ENCODE peak calls at places on chromosomes 6 and 20, in four cellular contexts. One of them, this sample, is unnamed.

GRCh38 chr6:5468586-5468985 is 207.3 kb downstream of the FARS2 start:
- DNase-seq in heart left ventricle: no peak
- DNase-seq in CD4-positive, alpha-beta memory T cell: no peak
- DNase-seq in hepatocyte: no peak
- DNase-seq in this sample: no peak

GRCh38 chr20:2156224-2156623 is 54.6 kb downstream of the STK35 start:
- DNase-seq in heart left ventricle: no peak
- DNase-seq in CD4-positive, alpha-beta memory T cell: no peak
- DNase-seq in hepatocyte: no peak
- DNase-seq in this sample: no peak

GRCh38 chr20:50085481-50086365 is 27.2 kb downstream of the UBE2V1 start:
- DNase-seq in heart left ventricle: no peak
- DNase-seq in CD4-positive, alpha-beta memory T cell: peak; percentile 39
- DNase-seq in hepatocyte: peak; percentile 81
- DNase-seq in this sample: no peak

GRCh38 chr20:25540273-25540672 is 45.1 kb downstream of the NINL start:
- DNase-seq in heart left ventricle: no peak
- DNase-seq in CD4-positive, alpha-beta memory T cell: no peak
- DNase-seq in hepatocyte: no peak
- DNase-seq in this sample: no peak

GRCh38 chr6:157552956-157553485 is 172.0 kb downstream of the ZDHHC14 start:
- DNase-seq in heart left ventricle: no peak
- DNase-seq in CD4-positive, alpha-beta memory T cell: no peak
- DNase-seq in hepatocyte: no peak
- DNase-seq in this sample: no peak

GRCh38 chr20:59820204-59821041 is 113.0 kb downstream of the SYCP2 start:
- DNase-seq in heart left ventricle: no peak
- DNase-seq in CD4-positive, alpha-beta memory T cell: no peak
- DNase-seq in hepatocyte: no peak
- DNase-seq in this sample: peak; percentile 14

GRCh38 chr20:15447549-15447948 is 1110.1 kb upstream of the FLRT3 start:
- DNase-seq in heart left ventricle: no peak
- DNase-seq in CD4-positive, alpha-beta memory T cell: no peak
- DNase-seq in hepatocyte: no peak
- DNase-seq in this sample: no peak

GRCh38 chr20:33933469-33933909 is 60.2 kb upstream of the RALY start:
- DNase-seq in heart left ventricle: peak; percentile 57
- DNase-seq in CD4-positive, alpha-beta memory T cell: peak; percentile 54
- DNase-seq in hepatocyte: peak; percentile 53
- DNase-seq in this sample: no peak

GRCh38 chr6:41302638-41303037 is 16.2 kb upstream of the TREM1 start:
- DNase-seq in heart left ventricle: no peak
- DNase-seq in CD4-positive, alpha-beta memory T cell: no peak
- DNase-seq in hepatocyte: no peak
- DNase-seq in this sample: no peak

GRCh38 chr6:66126358-66126757 is 419.3 kb upstream of the EYS start:
- DNase-seq in heart left ventricle: no peak
- DNase-seq in CD4-positive, alpha-beta memory T cell: no peak
- DNase-seq in hepatocyte: no peak
- DNase-seq in this sample: no peak

GRCh38 chr20:46994341-46994740 is 99.7 kb downstream of the EYA2 start:
- DNase-seq in heart left ventricle: no peak
- DNase-seq in CD4-positive, alpha-beta memory T cell: peak; percentile 34
- DNase-seq in hepatocyte: no peak
- DNase-seq in this sample: no peak

GRCh38 chr20:6402026-6402425 is 279.2 kb upstream of the FERMT1 start:
- DNase-seq in heart left ventricle: no peak
- DNase-seq in CD4-positive, alpha-beta memory T cell: no peak
- DNase-seq in hepatocyte: no peak
- DNase-seq in this sample: no peak

GRCh38 chr6:160293844-160294243 is 35.2 kb upstream of the SLC22A2 start:
- DNase-seq in heart left ventricle: no peak
- DNase-seq in CD4-positive, alpha-beta memory T cell: no peak
- DNase-seq in hepatocyte: peak; percentile 40
- DNase-seq in this sample: peak; percentile 22

GRCh38 chr6:96899019-96899418 is 1.3 kb upstream of the NDUFAF4 start:
- DNase-seq in heart left ventricle: no peak
- DNase-seq in CD4-positive, alpha-beta memory T cell: no peak
- DNase-seq in hepatocyte: peak; percentile 63
- DNase-seq in this sample: peak; percentile 15

GRCh38 chr20:4261333-4262284 is 246.3 kb upstream of the RNF24 start:
- DNase-seq in heart left ventricle: no peak
- DNase-seq in CD4-positive, alpha-beta memory T cell: no peak
- DNase-seq in hepatocyte: no peak
- DNase-seq in this sample: no peak

GRCh38 chr20:24950128-24950835 is 1.2 kb downstream of the CST7 start:
- DNase-seq in heart left ventricle: no peak
- DNase-seq in CD4-positive, alpha-beta memory T cell: no peak
- DNase-seq in hepatocyte: no peak
- DNase-seq in this sample: no peak

GRCh38 chr20:12775041-12775440 is 233.7 kb upstream of the SPTLC3 start:
- DNase-seq in heart left ventricle: no peak
- DNase-seq in CD4-positive, alpha-beta memory T cell: no peak
- DNase-seq in hepatocyte: no peak
- DNase-seq in this sample: no peak

GRCh38 chr6:37456816-37457560 is 24.0 kb downstream of the CMTR1 start:
- DNase-seq in heart left ventricle: no peak
- DNase-seq in CD4-positive, alpha-beta memory T cell: no peak
- DNase-seq in hepatocyte: no peak
- DNase-seq in this sample: peak; percentile 64

GRCh38 chr6:71393471-71393870 is 104.9 kb downstream of the OGFRL1 start:
- DNase-seq in heart left ventricle: no peak
- DNase-seq in CD4-positive, alpha-beta memory T cell: no peak
- DNase-seq in hepatocyte: no peak
- DNase-seq in this sample: no peak

GRCh38 chr6:40960784-40961430 is 78.1 kb downstream of the UNC5CL start:
- DNase-seq in heart left ventricle: no peak
- DNase-seq in CD4-positive, alpha-beta memory T cell: no peak
- DNase-seq in hepatocyte: no peak
- DNase-seq in this sample: no peak

GRCh38 chr6:8236956-8237355 is 134.6 kb upstream of the EEF1E1 start:
- DNase-seq in heart left ventricle: no peak
- DNase-seq in CD4-positive, alpha-beta memory T cell: no peak
- DNase-seq in hepatocyte: no peak
- DNase-seq in this sample: no peak
- H3K4me3 ChIP-seq in heart left ventricle: no peak overlapping the region
- H3K4me3 ChIP-seq in CD4-positive, alpha-beta memory T cell: no peak overlapping the region
- H3K4me3 ChIP-seq in hepatocyte: no peak overlapping the region
- H3K4me3 ChIP-seq in this sample: no peak overlapping the region

GRCh38 chr6:113881473-113881980 is 24.4 kb downstream of the MARCKS start:
- DNase-seq in heart left ventricle: no peak
- DNase-seq in CD4-positive, alpha-beta memory T cell: no peak
- DNase-seq in hepatocyte: no peak
- DNase-seq in this sample: no peak

GRCh38 chr6:113876654-113877053 is 19.5 kb downstream of the MARCKS start:
- DNase-seq in heart left ventricle: no peak
- DNase-seq in CD4-positive, alpha-beta memory T cell: no peak
- DNase-seq in hepatocyte: no peak
- DNase-seq in this sample: no peak

GRCh38 chr6:113875470-113875869 is 18.3 kb downstream of the MARCKS start:
- DNase-seq in heart left ventricle: no peak
- DNase-seq in CD4-positive, alpha-beta memory T cell: no peak
- DNase-seq in hepatocyte: no peak
- DNase-seq in this sample: no peak

GRCh38 chr6:113882341-113882740 is 25.2 kb downstream of the MARCKS start:
- DNase-seq in heart left ventricle: no peak
- DNase-seq in CD4-positive, alpha-beta memory T cell: no peak
- DNase-seq in hepatocyte: no peak
- DNase-seq in this sample: no peak

DNA sequence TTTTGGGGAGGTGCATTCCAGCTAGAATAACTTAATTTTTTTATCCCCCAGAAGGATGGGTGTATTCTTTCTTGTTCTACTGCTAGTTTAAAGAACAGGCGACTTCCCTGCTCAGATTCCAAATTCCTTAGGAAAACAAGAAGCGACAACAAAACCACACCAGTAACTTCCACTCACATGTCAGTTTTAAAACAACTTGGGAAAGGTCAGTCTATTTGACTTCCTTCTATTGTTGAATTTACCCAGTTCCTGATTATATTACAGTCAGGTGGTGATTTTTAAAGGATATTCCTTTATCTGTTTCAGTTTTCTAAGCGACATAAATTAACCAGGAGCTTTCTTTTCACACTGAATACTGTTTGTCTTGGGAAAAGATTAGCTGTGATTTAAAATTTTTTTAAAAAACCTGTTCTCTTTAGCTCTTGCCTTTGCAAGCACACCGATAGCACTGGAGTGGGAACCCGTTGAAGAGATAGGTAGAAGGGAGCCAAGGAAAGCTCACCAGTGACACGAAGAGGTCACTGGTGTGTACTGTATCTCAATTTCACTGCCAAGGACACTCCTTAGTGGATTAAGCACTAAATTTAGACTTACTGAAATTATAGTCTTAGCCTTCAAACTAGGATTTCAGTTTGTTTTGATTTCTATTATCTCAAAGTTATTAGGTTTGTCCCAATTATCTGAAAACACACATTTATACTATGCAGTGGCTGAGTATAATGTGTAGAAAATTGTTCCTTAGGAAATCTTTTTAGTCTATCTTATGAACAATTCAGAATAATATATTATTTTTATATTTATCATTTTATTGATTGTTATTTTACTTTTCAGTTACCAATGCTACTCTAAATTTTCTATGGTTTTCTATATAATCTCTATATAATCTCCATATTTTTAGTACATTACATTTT is 22.3 kb downstream of the MARCKS start:
- DNase-seq in heart left ventricle: peak; percentile 43
- DNase-seq in CD4-positive, alpha-beta memory T cell: no peak
- DNase-seq in hepatocyte: peak; percentile 83
- DNase-seq in this sample: no peak
- H3K4me3 ChIP-seq in heart left ventricle: peak overlapping the region; percentile 21
- H3K4me3 ChIP-seq in CD4-positive, alpha-beta memory T cell: no peak overlapping the region
- H3K4me3 ChIP-seq in hepatocyte: no peak overlapping the region
- H3K4me3 ChIP-seq in this sample: no peak overlapping the region

DNA sequence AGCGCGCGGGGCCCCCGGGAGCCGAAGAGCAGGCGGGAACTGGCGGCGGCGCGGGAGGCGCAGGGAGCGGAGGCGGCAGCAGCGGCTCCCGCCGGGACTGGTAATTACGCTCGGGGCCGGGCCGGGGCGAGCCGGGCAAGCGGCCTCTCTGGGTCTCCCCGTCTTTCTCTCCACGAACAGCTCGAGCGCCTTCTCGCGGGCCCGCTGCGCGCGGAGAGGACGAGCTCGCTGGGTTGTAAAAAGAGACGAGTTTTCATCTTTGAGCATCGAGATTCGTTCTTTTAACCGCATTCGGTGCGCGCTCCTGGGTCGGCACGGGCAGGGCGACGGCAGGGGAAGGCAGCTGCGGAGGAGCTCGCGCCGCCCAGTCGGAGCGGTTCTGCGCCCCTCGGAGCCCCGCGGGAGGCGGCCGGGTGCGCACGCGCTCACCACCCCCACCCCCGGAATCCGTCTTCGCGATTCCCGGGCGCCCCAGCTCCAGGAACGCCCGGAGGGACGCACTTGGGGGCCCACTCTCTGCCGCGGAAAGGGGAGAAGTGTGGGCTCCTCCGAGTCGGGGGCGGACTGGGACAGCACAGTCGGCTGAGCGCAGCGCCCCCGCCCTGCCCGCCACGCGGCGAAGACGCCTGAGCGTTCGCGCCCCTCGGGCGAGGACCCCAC is 38.0 kb downstream of the YTHDF1 start:
- DNase-seq in heart left ventricle: no peak
- DNase-seq in CD4-positive, alpha-beta memory T cell: no peak
- DNase-seq in hepatocyte: no peak
- DNase-seq in this sample: no peak
- H3K4me3 ChIP-seq in heart left ventricle: peak overlapping the region; percentile 26
- H3K4me3 ChIP-seq in CD4-positive, alpha-beta memory T cell: no peak overlapping the region
- H3K4me3 ChIP-seq in hepatocyte: no peak overlapping the region
- H3K4me3 ChIP-seq in this sample: no peak overlapping the region

GRCh38 chr6:166307082-166307980 is 861 bp downstream of the PRR18 start:
- DNase-seq in heart left ventricle: no peak
- DNase-seq in CD4-positive, alpha-beta memory T cell: no peak
- DNase-seq in hepatocyte: peak; percentile 44
- DNase-seq in this sample: no peak
- H3K4me3 ChIP-seq in heart left ventricle: peak overlapping the region; percentile 44
- H3K4me3 ChIP-seq in CD4-positive, alpha-beta memory T cell: no peak overlapping the region
- H3K4me3 ChIP-seq in hepatocyte: peak overlapping the region; percentile 52
- H3K4me3 ChIP-seq in this sample: peak overlapping the region; percentile 45

GRCh38 chr6:151374024-151374423 is 17.3 kb downstream of the ZBTB2 start:
- DNase-seq in heart left ventricle: peak; percentile 40
- DNase-seq in CD4-positive, alpha-beta memory T cell: no peak
- DNase-seq in hepatocyte: no peak
- DNase-seq in this sample: no peak

GRCh38 chr6:151370509-151371078 is 20.8 kb downstream of the ZBTB2 start:
- DNase-seq in heart left ventricle: no peak
- DNase-seq in CD4-positive, alpha-beta memory T cell: no peak
- DNase-seq in hepatocyte: no peak
- DNase-seq in this sample: no peak

GRCh38 chr6:151375833-151376232 is 15.5 kb downstream of the ZBTB2 start:
- DNase-seq in heart left ventricle: no peak
- DNase-seq in CD4-positive, alpha-beta memory T cell: no peak
- DNase-seq in hepatocyte: no peak
- DNase-seq in this sample: no peak

GRCh38 chr6:151376440-151376839 is 14.9 kb downstream of the ZBTB2 start:
- DNase-seq in heart left ventricle: no peak
- DNase-seq in CD4-positive, alpha-beta memory T cell: peak; percentile 23
- DNase-seq in hepatocyte: no peak
- DNase-seq in this sample: no peak

DNA sequence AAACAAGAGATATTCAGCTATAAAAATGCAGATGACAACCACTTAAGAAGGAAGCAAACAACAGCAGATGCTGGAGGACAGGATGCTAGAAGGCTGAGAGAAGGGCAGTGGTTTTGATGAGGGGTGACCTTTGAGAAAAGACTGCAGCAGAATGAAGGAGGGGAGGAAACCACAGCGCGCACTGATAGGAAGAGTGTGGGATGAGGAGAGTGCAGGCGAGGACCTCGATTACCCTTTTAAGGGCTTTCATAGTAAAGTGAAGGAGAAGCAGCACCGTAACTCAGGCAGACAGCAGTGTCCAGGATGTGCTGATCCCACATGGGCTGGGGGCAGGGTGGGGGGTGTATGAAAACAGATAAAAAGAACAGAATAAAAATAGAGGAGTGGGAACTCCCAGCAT is 19.2 kb downstream of the ZBTB2 start:
- DNase-seq in heart left ventricle: no peak
- DNase-seq in CD4-positive, alpha-beta memory T cell: no peak
- DNase-seq in hepatocyte: no peak
- DNase-seq in this sample: no peak
- H3K4me3 ChIP-seq in heart left ventricle: no peak overlapping the region
- H3K4me3 ChIP-seq in CD4-positive, alpha-beta memory T cell: no peak overlapping the region
- H3K4me3 ChIP-seq in hepatocyte: no peak overlapping the region
- H3K4me3 ChIP-seq in this sample: no peak overlapping the region

GRCh38 chr6:137234505-137234863 is 15.3 kb upstream of the IFNGR1 start:
- DNase-seq in heart left ventricle: no peak
- DNase-seq in CD4-positive, alpha-beta memory T cell: peak; percentile 43
- DNase-seq in hepatocyte: peak; percentile 37
- DNase-seq in this sample: no peak
- H3K4me3 ChIP-seq in heart left ventricle: no peak overlapping the region
- H3K4me3 ChIP-seq in CD4-positive, alpha-beta memory T cell: no peak overlapping the region
- H3K4me3 ChIP-seq in hepatocyte: no peak overlapping the region
- H3K4me3 ChIP-seq in this sample: no peak overlapping the region

GRCh38 chr6:30915591-30915946 is 1.5 kb downstream of the VARS2 start:
- DNase-seq in heart left ventricle: no peak
- DNase-seq in CD4-positive, alpha-beta memory T cell: peak; percentile 10
- DNase-seq in hepatocyte: peak; percentile 74
- DNase-seq in this sample: peak; percentile 24
- H3K4me3 ChIP-seq in heart left ventricle: peak overlapping the region; percentile 92
- H3K4me3 ChIP-seq in CD4-positive, alpha-beta memory T cell: no peak overlapping the region
- H3K4me3 ChIP-seq in hepatocyte: no peak overlapping the region
- H3K4me3 ChIP-seq in this sample: no peak overlapping the region

This sample was measured in skeletal muscle cell.